ENCODE peak calls at places on chromosomes 7 and 10, in nine cellular contexts. M is cardiac muscle cell, T is GM13977, D is nephron progenitor cell, Z is BJ, H is neural progenitor cell, E is AG04450, S is HFFc6, R is GM20000. Y is an unnamed sample.

GRCh38 chr7:9983048-9983447 is 990.6 kb upstream of the PHF14 start:
- DNase-seq in H (no peak), D (no peak), S (no peak), E (no peak), M (no peak), R (no peak), T (no peak), Z (no peak), Y (no peak)

GRCh38 chr7:151754142-151754590 is 122.7 kb downstream of the PRKAG2 start:
- DNase-seq in M (peak), S (peak), D (peak), H (peak), Z (peak), R (peak), E (peak), T (peak), Y (peak)

GRCh38 chr7:74015670-74016069 is 12.3 kb upstream of the ELN start:
- DNase-seq in S (no peak), T (no peak), M (no peak), Z (no peak), E (no peak), H (no peak), R (no peak), D (no peak), Y (no peak)

GRCh38 chr7:25073451-25073850 is 51.6 kb downstream of the CYCS start:
- DNase-seq in S (peak), M (peak), H (no peak), Z (peak), R (no peak), D (no peak), T (no peak), E (peak), Y (no peak)

GRCh38 chr7:91043924-91044660 is 220.1 kb upstream of the FZD1 start:
- DNase-seq in E (no peak), R (no peak), T (no peak), H (no peak), S (no peak), Z (no peak), M (no peak), D (no peak), Y (no peak)

GRCh38 chr7:69550991-69551390 is 47.3 kb upstream of the AUTS2 start:
- DNase-seq in E (no peak), M (no peak), Z (no peak), D (no peak), R (no peak), S (no peak), T (no peak), H (no peak), Y (no peak)

GRCh38 chr10:69703766-69704191 is 73.7 kb downstream of the FAM241B start:
- DNase-seq in Z (peak), D (no peak), E (peak), S (peak), T (no peak), H (no peak), R (no peak), M (no peak), Y (peak)

GRCh38 chr10:71004676-71005075 is 116.3 kb upstream of the PCBD1 start:
- DNase-seq in R (no peak), D (no peak), Z (no peak), M (no peak), E (no peak), S (no peak), T (no peak), H (no peak), Y (no peak)

GRCh38 chr7:100095704-100096103 is 5.5 kb downstream of the MCM7 start:
- DNase-seq in R (no peak), E (no peak), T (no peak), D (no peak), S (no peak), M (no peak), Z (no peak), H (no peak), Y (no peak)

GRCh38 chr7:38781991-38782390 is 127.0 kb downstream of the VPS41 start:
- DNase-seq in D (no peak), E (no peak), Z (no peak), T (no peak), H (peak), M (no peak), S (no peak), R (no peak), Y (no peak)

GRCh38 chr10:61836888-61837747 is 64.4 kb upstream of the ARID5B start:
- DNase-seq in S (peak), M (no peak), Z (peak), R (no peak), H (no peak), E (peak), D (no peak), T (no peak), Y (peak)

GRCh38 chr7:140476698-140477261 is 2.5 kb downstream of the MKRN1 start:
- DNase-seq in S (no peak), H (no peak), Z (no peak), E (no peak), T (no peak), M (no peak), D (no peak), R (no peak), Y (no peak)

GRCh38 chr7:26233902-26234511 is 32.5 kb downstream of the CBX3 start:
- DNase-seq in D (no peak), E (no peak), R (no peak), T (no peak), Z (no peak), S (no peak), M (no peak), H (no peak), Y (no peak)

GRCh38 chr10:95260397-95260881 is 30.4 kb downstream of the PDLIM1 start:
- DNase-seq in R (no peak), Z (peak), S (peak), E (no peak), T (peak), H (no peak), M (peak), D (no peak), Y (peak)

GRCh38 chr10:86953747-86954680 is 3.4 kb downstream of the MMRN2 start:
- DNase-seq in T (no peak), M (peak), D (peak), E (no peak), H (peak), R (no peak), Z (no peak), S (no peak), Y (no peak)

GRCh38 chr10:34078798-34079470 is 736.2 kb downstream of the PARD3 start:
- DNase-seq in T (no peak), Z (no peak), H (no peak), D (no peak), R (no peak), S (no peak), E (no peak), M (no peak), Y (no peak)

GRCh38 chr10:60846173-60846572 is 67.9 kb downstream of the CDK1 start:
- DNase-seq in Z (no peak), M (no peak), D (no peak), E (peak), T (no peak), R (no peak), H (no peak), S (peak), Y (peak)

GRCh38 chr7:91645542-91645941 is 235.0 kb downstream of the MTERF1 start:
- DNase-seq in M (no peak), D (no peak), R (no peak), H (no peak), Z (no peak), E (no peak), T (no peak), S (no peak), Y (no peak)

GRCh38 chr10:37856881-37857286 is 526 bp downstream of the ZNF248 start:
- DNase-seq in D (no peak), R (peak), T (peak), Z (no peak), M (no peak), S (peak), E (no peak), H (no peak), Y (no peak)

GRCh38 chr7:32167256-32167655 is 97.0 kb upstream of the PDE1C start:
- DNase-seq in R (no peak), S (no peak), D (no peak), E (no peak), Z (no peak), T (no peak), M (no peak), H (no peak), Y (no peak)

GRCh38 chr10:78936412-78937342 is 132.1 kb upstream of the ZMIZ1 start:
- DNase-seq in H (no peak), D (no peak), M (no peak), R (no peak), T (no peak), Z (no peak), S (no peak), E (no peak), Y (no peak)

GRCh38 chr7:96076350-96076707 is 245.6 kb downstream of the SLC25A13 start:
- DNase-seq in H (no peak), S (no peak), Z (no peak), D (no peak), M (no peak), E (no peak), T (no peak), R (no peak), Y (no peak)

GRCh38 chr10:131398166-131398565 is 86.6 kb upstream of the TCERG1L start:
- DNase-seq in T (no peak), E (no peak), D (no peak), H (no peak), S (no peak), Z (no peak), R (no peak), M (no peak), Y (no peak)

GRCh38 chr7:50275430-50275829 is 29.1 kb upstream of the IKZF1 start:
- DNase-seq in S (no peak), M (no peak), E (no peak), H (no peak), Z (no peak), D (no peak), R (no peak), T (no peak), Y (no peak)

GRCh38 chr10:132827861-132828539 is 42.1 kb upstream of the NKX6-2 start:
- DNase-seq in D (no peak), Z (no peak), S (no peak), E (no peak), R (no peak), M (no peak), T (no peak), H (no peak), Y (no peak)

GRCh38 chr7:108266489-108266888 is 136.3 kb upstream of the LAMB4 start:
- DNase-seq in E (no peak), M (no peak), R (no peak), S (no peak), H (no peak), Z (no peak), T (no peak), D (no peak), Y (no peak)

GRCh38 chr7:88401009-88401623 is 94.4 kb upstream of the STEAP4 start:
- DNase-seq in S (no peak), M (peak), R (peak), H (peak), T (peak), D (no peak), Z (no peak), E (no peak), Y (no peak)

GRCh38 chr7:22997871-22998515 is 15.9 kb downstream of the HYCC1 start:
- DNase-seq in E (no peak), Z (no peak), H (no peak), S (peak), D (no peak), R (no peak), T (no peak), M (no peak), Y (peak)

GRCh38 chr10:28728396-28728795 is 51.1 kb downstream of the BAMBI start:
- DNase-seq in H (no peak), R (no peak), T (no peak), D (no peak), E (no peak), M (no peak), S (no peak), Z (no peak), Y (peak)

GRCh38 chr10:93447970-93448369 is 34.2 kb downstream of the MYOF start:
- DNase-seq in S (no peak), E (no peak), Z (no peak), H (no peak), T (no peak), M (no peak), R (no peak), D (no peak), Y (no peak)

GRCh38 chr10:100020161-100020882 is 10.6 kb upstream of the DNMBP start:
- DNase-seq in T (peak), D (no peak), Z (no peak), E (no peak), M (no peak), H (no peak), S (no peak), R (peak), Y (no peak)

GRCh38 chr10:79357180-79357579 is 9.9 kb downstream of the PPIF start:
- DNase-seq in D (no peak), R (no peak), H (no peak), S (no peak), Z (no peak), T (no peak), M (no peak), E (no peak), Y (no peak)

GRCh38 chr7:28750981-28751380 is 207.1 kb downstream of the TRIL start:
- DNase-seq in M (no peak), D (no peak), H (peak), R (no peak), S (no peak), Z (no peak), T (no peak), E (no peak), Y (no peak)

GRCh38 chr7:27239780-27240731 is 2.5 kb upstream of the EVX1 start:
- DNase-seq in Z (no peak), T (peak), H (peak), M (no peak), E (no peak), D (no peak), R (no peak), S (no peak), Y (no peak)

GRCh38 chr7:27236053-27236410 is 6.6 kb upstream of the EVX1 start:
- DNase-seq in D (no peak), R (no peak), H (peak), M (no peak), S (no peak), E (no peak), Z (no peak), T (no peak), Y (no peak)

GRCh38 chr7:27237735-27238334 is 4.8 kb upstream of the EVX1 start:
- DNase-seq in E (no peak), T (no peak), Z (no peak), S (peak), H (no peak), D (no peak), R (no peak), M (no peak), Y (no peak)

GRCh38 chr7:27238979-27239779 is 3.4 kb upstream of the EVX1 start:
- DNase-seq in E (no peak), R (no peak), S (no peak), D (peak), M (peak), Z (no peak), T (no peak), H (peak), Y (no peak)

DNA sequence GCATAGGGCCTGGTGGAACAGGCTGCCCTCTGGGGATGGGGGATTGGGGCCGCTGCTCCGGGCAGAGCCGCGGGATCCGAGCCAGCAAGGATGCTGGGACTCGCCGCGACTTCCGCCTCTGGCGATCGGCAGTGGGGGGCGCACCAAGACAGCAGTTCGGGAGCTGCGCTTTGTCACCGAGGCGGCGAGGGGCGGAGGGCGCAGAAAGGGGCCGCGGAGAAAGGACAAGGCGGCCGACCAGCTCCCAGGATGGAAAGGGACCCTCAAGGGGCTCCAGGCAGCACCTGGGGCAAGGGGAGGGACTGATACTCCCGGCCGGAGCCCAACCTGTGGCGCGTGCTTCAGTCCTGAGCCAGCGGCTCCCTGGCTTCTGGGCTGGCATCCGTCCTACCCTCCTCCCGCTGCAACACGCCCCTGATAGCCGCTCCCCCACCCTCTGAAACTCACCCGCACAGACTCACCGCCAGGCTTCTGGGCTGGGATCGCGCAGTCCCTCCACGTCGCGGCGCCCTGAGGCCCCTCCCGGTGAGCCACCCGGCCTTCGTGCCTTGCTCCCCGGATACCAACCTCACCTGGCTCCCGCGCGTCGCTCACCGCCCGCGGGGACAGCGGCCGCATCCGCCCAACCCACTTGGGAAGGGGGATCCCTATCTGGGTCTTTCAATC is 7.1 kb upstream of the EVX1 start:
- DNase-seq in T (no peak), Z (no peak), E (no peak), R (no peak), S (no peak), H (peak), M (peak), D (peak), Y (no peak)
- TF ChIP-seq CTCF in T (peak), Z (peak), E (peak), R (no peak), S (peak), H (peak), M (peak), D (peak), Y (peak)

DNA sequence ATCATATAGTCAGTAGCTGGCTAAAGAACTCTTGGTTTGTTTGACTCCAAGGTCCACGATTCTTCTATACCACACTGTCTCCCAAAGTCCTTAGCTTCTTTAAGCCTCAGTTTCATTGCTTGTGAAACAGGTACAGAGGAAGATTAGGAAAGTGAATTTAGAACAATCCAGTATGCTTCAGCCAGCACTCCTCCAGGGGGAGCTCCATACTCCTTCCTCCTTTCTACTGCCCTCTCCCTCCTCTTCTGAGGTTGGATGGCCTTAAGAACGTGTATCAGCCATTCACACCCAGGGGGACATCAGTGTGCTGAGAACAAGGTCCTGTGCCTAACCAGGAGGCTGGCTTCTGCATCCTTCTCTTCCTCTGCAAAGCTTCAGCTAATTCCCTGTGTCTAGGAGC is 54.8 kb upstream of the CALD1 start:
- DNase-seq in H (peak), D (no peak), S (peak), R (peak), E (no peak), Z (no peak), M (no peak), T (peak), Y (peak)
- TF ChIP-seq CTCF in H (peak), D (peak), S (peak), R (peak), E (peak), Z (peak), M (peak), T (peak), Y (peak)

DNA sequence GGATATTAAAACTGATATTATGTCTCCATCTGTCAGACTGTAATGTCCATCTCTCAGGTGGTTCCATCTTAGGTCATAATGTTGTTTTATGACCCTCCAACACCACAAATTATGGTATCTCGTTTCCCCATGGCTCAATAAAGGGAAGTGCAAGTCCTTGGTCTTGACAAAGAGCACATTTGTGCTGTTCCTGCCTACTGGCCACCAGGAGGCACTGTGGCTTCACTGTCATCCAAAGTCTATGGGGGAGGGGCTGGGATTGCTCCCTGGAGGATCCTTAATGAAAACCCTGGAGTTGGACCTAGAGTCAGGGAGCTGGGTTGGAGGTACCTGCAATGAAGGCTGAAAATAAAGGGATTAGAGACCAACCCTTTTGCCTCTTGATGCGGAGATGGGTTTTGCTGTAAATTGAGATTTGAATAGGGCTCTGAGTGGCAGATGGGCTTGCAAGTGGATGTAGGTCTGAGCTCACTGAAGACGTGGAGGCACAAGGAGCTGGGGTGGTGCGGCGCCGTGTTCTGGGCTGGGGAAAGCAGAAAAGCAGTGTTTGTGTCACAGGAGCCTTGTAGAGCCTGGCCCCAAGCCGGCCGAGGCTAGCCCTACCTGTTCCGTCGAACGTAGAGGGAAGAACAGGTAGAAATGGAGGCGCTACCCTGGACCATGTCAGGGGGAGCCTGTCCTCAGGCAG is 180.5 kb upstream of the PRSS58 start:
- DNase-seq in Z (no peak), H (peak), S (peak), T (peak), M (peak), D (peak), R (peak), E (no peak), Y (no peak)
- TF ChIP-seq CTCF in Z (peak), H (peak), S (peak), T (peak), M (peak), D (peak), R (peak), E (peak), Y (peak)

GRCh38 chr10:74981831-74982633 is 129.4 kb upstream of the SAMD8 start:
- DNase-seq in T (peak), M (no peak), Z (no peak), R (no peak), H (no peak), D (no peak), E (no peak), S (no peak), Y (no peak)
- TF ChIP-seq CTCF in T (peak), M (no peak), Z (no peak), R (no peak), H (no peak), D (no peak), E (no peak), S (no peak), Y (no peak)

GRCh38 chr10:30709229-30709628 is 79.7 kb upstream of the LYZL2 start:
- DNase-seq in E (no peak), R (no peak), T (no peak), Z (no peak), D (no peak), M (no peak), S (no peak), H (no peak), Y (no peak)
- TF ChIP-seq CTCF in E (no peak), R (no peak), T (peak), Z (no peak), D (no peak), M (no peak), S (peak), H (no peak), Y (peak)

DNA sequence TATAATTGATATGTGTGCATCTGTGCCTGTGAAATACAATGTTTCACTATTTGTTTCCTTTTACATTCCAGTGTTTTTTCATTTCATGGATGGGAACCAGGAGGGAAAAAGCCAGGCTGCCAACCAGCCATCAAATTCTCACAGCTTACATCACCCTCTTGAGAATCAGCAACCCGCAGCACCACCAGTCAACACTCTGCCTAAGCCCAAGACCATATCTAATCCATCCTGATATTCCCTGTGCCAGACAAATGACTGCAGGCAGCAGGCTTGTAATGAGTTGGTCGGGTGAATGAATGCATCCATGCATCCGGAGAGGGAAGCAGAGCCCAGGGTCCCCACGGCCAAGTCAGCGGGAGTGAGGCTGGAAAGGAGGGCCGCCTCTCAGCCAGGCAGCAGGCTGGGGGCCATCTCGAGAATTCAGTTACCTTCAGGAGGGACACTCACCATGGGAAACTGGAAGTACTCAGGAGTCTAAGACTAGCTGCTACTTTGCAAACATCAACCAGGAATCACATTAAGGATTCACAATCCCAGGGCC is 46.9 kb downstream of the SLIT1 start:
- DNase-seq in S (no peak), H (no peak), R (no peak), M (peak), T (no peak), D (no peak), Z (no peak), E (no peak), Y (no peak)
- TF ChIP-seq CTCF in S (no peak), H (no peak), R (no peak), M (no peak), T (no peak), D (no peak), Z (no peak), E (no peak), Y (no peak)